ENCODE peak calls at places on chromosomes 6 and 20, in five cellular contexts. S, M, L, Z and V are unnamed samples.

GRCh38 chr20:33909331-33909921 is 84.3 kb upstream of the RALY start:
- DNase-seq in S (peak), M (peak), Z (peak), L (peak), V (peak)

GRCh38 chr6:112906737-112907136 is 559.6 kb downstream of the RFPL4B start:
- DNase-seq in L (peak), M (peak), S (no peak), Z (peak), V (peak)

GRCh38 chr6:168049277-168049676 is 29.7 kb downstream of the FRMD1 start:
- DNase-seq in M (no peak), Z (no peak), L (no peak), S (no peak), V (no peak)

GRCh38 chr20:32560989-32561830 is 23.9 kb downstream of the NOL4L start:
- DNase-seq in M (peak), L (no peak), S (no peak), Z (peak), V (no peak)

GRCh38 chr20:32580970-32581838 is 3.9 kb downstream of the NOL4L start:
- DNase-seq in S (no peak), Z (peak), M (no peak), L (no peak), V (no peak)

GRCh38 chr20:4406627-4407026 is 315.1 kb upstream of the PRND start:
- DNase-seq in M (peak), L (no peak), S (peak), Z (peak), V (peak)

GRCh38 chr6:169086020-169086419 is 167.6 kb downstream of the THBS2 start:
- DNase-seq in Z (no peak), M (no peak), S (no peak), L (no peak), V (no peak)

GRCh38 chr6:33949877-33950831 is 146.4 kb upstream of the MLN start:
- DNase-seq in L (no peak), Z (no peak), M (no peak), S (no peak), V (no peak)

GRCh38 chr6:125154184-125155135 is 887 bp downstream of the TPD52L1 start:
- DNase-seq in Z (peak), L (no peak), S (peak), M (peak), V (no peak)

GRCh38 chr20:36467076-36467999 is 74.0 kb upstream of the MYL9 start:
- DNase-seq in L (no peak), Z (peak), M (peak), S (peak), V (no peak)

GRCh38 chr20:50996901-50997830 is 25.7 kb downstream of the KCNG1 start:
- DNase-seq in M (peak), S (peak), L (no peak), Z (peak), V (no peak)

GRCh38 chr6:135995160-135995898 is 143.8 kb downstream of the PDE7B start:
- DNase-seq in L (no peak), Z (peak), M (peak), S (peak), V (no peak)

GRCh38 chr6:144659202-144659731 is 374.1 kb downstream of the UTRN start:
- DNase-seq in M (peak), L (no peak), S (no peak), Z (peak), V (no peak)

GRCh38 chr6:111992851-111993250 is 61.1 kb upstream of the CCN6 start:
- DNase-seq in M (peak), S (no peak), L (no peak), Z (no peak), V (no peak)

GRCh38 chr6:157541618-157542404 is 160.8 kb downstream of the ZDHHC14 start:
- DNase-seq in L (no peak), M (peak), S (no peak), Z (no peak), V (no peak)

GRCh38 chr20:8930691-8931090 is 138.2 kb upstream of the PLCB4 start:
- DNase-seq in Z (no peak), M (no peak), L (no peak), S (no peak), V (peak)

GRCh38 chr20:63136296-63136695 is 79.6 kb downstream of the YTHDF1 start:
- DNase-seq in S (no peak), L (no peak), Z (peak), M (no peak), V (no peak)

GRCh38 chr20:13430346-13431002 is 208.3 kb downstream of the TASP1 start:
- DNase-seq in S (no peak), M (peak), Z (no peak), L (peak), V (no peak)

GRCh38 chr6:14799928-14800327 is 445.9 kb upstream of the JARID2 start:
- DNase-seq in Z (peak), L (peak), S (peak), M (peak), V (no peak)

GRCh38 chr6:113596907-113597583 is 260.1 kb upstream of the MARCKS start:
- DNase-seq in L (no peak), S (no peak), Z (peak), M (peak), V (no peak)

GRCh38 chr6:28081486-28081751 is 1.1 kb downstream of the ZNF165 start:
- DNase-seq in M (no peak), Z (no peak), L (no peak), S (no peak), V (no peak)

GRCh38 chr6:70706491-70707123 is 38.9 kb downstream of the SMAP1 start:
- DNase-seq in M (peak), Z (no peak), L (peak), S (peak), V (peak)

GRCh38 chr6:166800110-166800509 is 156.2 kb downstream of the RNASET2 start:
- DNase-seq in M (no peak), L (no peak), S (no peak), Z (no peak), V (no peak)

GRCh38 chr20:47501483-47502270 is at the start of gene NCOA3:
- DNase-seq in L (peak), M (peak), Z (peak), S (peak), V (peak)

GRCh38 chr6:128417698-128418097 is 102.7 kb downstream of the PTPRK start:
- DNase-seq in S (no peak), L (no peak), Z (no peak), M (peak), V (no peak)

GRCh38 chr20:48742233-48742632 is 85.6 kb downstream of the PREX1 start:
- DNase-seq in Z (no peak), M (no peak), S (no peak), L (no peak), V (no peak)

GRCh38 chr20:63316502-63316921 is 23.5 kb downstream of the COL20A1 start:
- DNase-seq in L (no peak), M (no peak), Z (peak), S (no peak), V (no peak)

GRCh38 chr20:40090236-40090635 is 598.8 kb downstream of the MAFB start:
- DNase-seq in Z (no peak), S (peak), L (no peak), M (no peak), V (no peak)

GRCh38 chr6:43992783-43993505 is 134.3 kb downstream of the MRPL14 start:
- DNase-seq in M (no peak), Z (peak), L (no peak), S (no peak), V (no peak)

GRCh38 chr6:156618600-156619205 is 158.5 kb upstream of the ARID1B start:
- DNase-seq in M (peak), S (no peak), L (no peak), Z (no peak), V (no peak)

GRCh38 chr6:3534599-3534998 is 77.7 kb upstream of the SLC22A23 start:
- DNase-seq in M (peak), Z (peak), S (peak), L (no peak), V (no peak)

GRCh38 chr6:141153563-141153962 is 979.2 kb upstream of the GJE1 start:
- DNase-seq in Z (no peak), S (no peak), M (no peak), L (no peak), V (no peak)

GRCh38 chr6:23413327-23414203 is 712.5 kb upstream of the NRSN1 start:
- DNase-seq in S (no peak), L (no peak), M (peak), Z (peak), V (no peak)

GRCh38 chr20:15005300-15005986 is 668.0 kb upstream of the FLRT3 start:
- DNase-seq in S (no peak), Z (no peak), M (peak), L (no peak), V (no peak)

GRCh38 chr6:110874880-110875547 is 429 bp downstream of the AMD1 start:
- DNase-seq in S (peak), L (no peak), M (no peak), Z (peak), V (no peak)

GRCh38 chr6:153003294-153003645 is 761 bp upstream of the MTRF1L start:
- DNase-seq in Z (no peak), L (no peak), S (peak), M (peak), V (no peak)

GRCh38 chr20:45372646-45373352 is 5.3 kb downstream of the TP53TG5 start:
- DNase-seq in L (no peak), S (no peak), M (no peak), Z (peak), V (no peak)

GRCh38 chr20:36460648-36461599 is 80.4 kb upstream of the MYL9 start:
- DNase-seq in S (peak), M (peak), L (peak), Z (peak), V (peak)

GRCh38 chr6:144033816-144034540 is 25.9 kb upstream of the PLAGL1 start:
- DNase-seq in Z (peak), S (peak), L (peak), M (peak), V (peak)

GRCh38 chr20:478949-479429 is 16.7 kb upstream of the TBC1D20 start:
- DNase-seq in S (peak), M (peak), Z (peak), L (peak), V (peak)

GRCh38 chr6:11618533-11618932 is 81.0 kb downstream of the TMEM170B start:
- DNase-seq in L (no peak), S (peak), Z (no peak), M (peak), V (no peak)
- TF ChIP-seq CTCF in L (peak), S (peak), Z (peak), M (peak), V (peak)

DNA sequence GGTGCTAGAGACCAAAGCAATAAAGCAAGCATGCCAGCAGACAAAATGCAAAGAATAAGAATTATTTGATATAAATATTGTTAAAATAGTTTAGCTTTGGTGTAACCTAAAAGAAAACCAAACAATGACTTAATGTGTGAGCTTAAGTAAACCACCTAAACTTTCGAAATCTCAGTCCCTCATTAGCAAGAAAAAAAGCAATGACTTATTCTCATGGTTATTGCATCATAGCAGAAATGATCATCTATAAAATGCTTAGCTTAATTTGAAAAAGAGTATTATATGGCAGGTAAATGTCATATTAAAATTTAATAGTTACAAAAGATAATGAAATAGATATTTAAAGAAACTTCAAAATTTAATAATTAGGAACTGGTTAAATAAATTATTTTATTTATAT is 1395.7 kb upstream of the EYS start:
- DNase-seq in M (no peak), S (peak), L (no peak), Z (no peak), V (no peak)
- TF ChIP-seq CTCF in M (no peak), S (no peak), L (no peak), Z (no peak), V (no peak)

GRCh38 chr6:36337814-36338213 is 1.1 kb upstream of the BNIP5 start:
- DNase-seq in Z (no peak), L (no peak), S (no peak), M (no peak), V (no peak)
- TF ChIP-seq CTCF in Z (no peak), L (no peak), S (no peak), M (no peak), V (no peak)

DNA sequence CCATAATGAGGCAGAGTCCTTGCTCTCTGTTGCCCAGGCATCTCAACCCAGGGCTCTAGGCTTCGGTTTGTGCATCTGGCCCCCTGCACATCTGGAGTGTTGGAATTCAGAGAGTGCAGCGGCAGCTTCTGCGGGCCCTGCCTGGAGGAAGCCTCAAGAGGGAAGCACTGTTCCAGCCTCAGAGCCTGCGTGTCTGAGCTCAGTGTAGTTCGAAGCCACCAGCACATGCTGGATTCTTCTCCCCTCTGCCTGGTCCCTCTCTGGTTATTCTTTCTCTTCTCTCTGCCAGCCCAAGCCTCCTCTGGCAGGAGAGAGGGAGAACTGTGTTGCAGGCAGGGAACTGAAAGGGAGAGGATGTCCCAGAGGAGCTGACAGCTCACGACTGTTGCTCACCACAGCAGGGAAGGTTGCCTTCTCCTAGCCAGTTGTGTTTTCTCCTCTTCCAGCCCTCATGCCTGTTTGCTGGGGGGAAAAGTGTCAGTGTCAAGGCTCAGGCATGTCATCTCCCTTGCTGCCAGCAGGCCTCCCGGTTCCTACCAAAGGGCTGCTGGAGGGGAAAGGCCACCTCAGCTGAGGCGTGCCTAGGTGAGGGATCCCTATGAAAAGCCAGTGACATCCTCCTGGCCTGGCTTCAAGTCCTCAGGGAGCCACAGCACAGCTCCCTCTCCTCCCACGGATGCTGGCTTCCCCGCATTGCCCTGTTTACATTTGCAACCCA is 126.0 kb upstream of the LRFN2 start:
- DNase-seq in L (no peak), S (no peak), Z (no peak), M (peak), V (no peak)
- TF ChIP-seq CTCF in L (no peak), S (no peak), Z (peak), M (peak), V (peak)

DNA sequence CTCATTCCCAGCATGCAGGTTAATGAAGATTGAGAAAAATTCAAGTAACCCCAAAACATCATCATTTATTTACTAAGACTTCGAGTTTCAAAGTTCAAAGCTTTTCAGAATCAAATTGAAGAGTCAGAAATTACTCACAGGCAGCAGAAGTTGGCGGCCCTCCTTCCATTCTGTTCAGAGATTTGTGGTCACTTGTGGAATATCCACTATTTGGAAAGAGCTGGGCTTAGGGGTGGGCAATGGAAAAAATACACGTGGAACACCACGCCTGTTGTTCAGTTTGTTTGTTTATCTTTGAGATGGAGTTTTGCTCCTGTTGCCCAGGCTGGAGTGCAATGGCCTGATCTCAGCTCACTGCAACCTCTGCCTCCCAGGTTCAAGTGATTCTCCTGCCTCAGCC is 108.6 kb upstream of the NAA20 start:
- DNase-seq in L (no peak), M (no peak), S (no peak), Z (no peak), V (no peak)
- TF ChIP-seq CTCF in L (no peak), M (no peak), S (no peak), Z (no peak), V (no peak)

DNA sequence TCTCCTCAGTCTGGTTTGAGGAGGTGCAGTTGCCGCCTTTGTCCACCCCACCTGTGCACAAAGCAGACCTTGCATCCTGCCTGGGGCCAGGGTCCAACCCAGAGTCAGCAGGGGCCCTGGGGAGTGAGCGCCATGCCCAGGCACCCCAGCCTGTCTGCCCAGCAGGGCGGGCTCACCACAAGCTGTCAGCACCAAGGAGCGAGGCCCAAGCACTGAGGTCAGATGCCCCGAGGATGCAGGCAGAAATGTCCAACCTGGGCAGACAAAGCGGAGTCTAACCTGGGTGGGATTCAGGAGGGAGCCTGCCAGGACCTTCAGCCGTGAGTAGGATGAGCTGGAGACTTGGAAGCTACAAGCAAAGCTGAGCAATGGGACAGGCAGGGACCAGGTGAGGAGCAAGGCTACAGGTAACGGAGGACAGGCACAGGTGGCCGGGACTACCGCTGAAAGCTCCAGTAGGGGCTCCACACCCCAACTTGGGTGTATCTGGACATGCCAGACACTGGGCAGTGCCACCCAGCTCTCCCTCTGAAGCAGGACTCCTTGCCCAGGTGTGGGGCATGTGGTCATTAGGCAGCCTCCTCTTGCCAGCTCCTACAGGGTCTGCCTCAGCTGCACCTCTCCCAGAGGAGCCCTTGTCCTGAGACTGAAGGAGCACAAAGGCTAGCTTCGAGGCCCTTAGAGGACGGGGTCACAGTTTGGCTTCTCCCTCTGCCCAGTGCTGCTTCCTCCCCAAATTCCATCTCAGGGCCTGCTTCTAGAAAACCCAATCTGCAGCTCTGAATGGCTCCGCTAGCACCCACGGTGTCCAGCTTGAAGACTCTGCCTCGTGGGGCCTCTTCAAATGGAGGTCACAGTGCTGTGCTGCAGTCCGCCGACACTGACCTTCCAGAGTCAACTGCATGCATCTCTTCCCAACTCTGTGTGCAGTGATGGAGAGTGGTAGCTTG is 210.6 kb upstream of the CDYL start:
- DNase-seq in Z (no peak), L (no peak), M (no peak), S (no peak), V (no peak)
- TF ChIP-seq CTCF in Z (no peak), L (no peak), M (no peak), S (no peak), V (no peak)

GRCh38 chr6:6582111-6582510 is 6.4 kb upstream of the LY86 start:
- DNase-seq in S (no peak), L (no peak), M (no peak), Z (no peak), V (no peak)

GRCh38 chr6:6583836-6584235 is 4.7 kb upstream of the LY86 start:
- DNase-seq in M (no peak), L (no peak), S (no peak), Z (no peak), V (no peak)

GRCh38 chr6:6586167-6586566 is 2.4 kb upstream of the LY86 start:
- DNase-seq in S (no peak), M (no peak), Z (no peak), L (no peak), V (no peak)

GRCh38 chr6:6585003-6585311 is 3.6 kb upstream of the LY86 start:
- DNase-seq in L (no peak), M (no peak), S (no peak), Z (no peak), V (no peak)

DNA sequence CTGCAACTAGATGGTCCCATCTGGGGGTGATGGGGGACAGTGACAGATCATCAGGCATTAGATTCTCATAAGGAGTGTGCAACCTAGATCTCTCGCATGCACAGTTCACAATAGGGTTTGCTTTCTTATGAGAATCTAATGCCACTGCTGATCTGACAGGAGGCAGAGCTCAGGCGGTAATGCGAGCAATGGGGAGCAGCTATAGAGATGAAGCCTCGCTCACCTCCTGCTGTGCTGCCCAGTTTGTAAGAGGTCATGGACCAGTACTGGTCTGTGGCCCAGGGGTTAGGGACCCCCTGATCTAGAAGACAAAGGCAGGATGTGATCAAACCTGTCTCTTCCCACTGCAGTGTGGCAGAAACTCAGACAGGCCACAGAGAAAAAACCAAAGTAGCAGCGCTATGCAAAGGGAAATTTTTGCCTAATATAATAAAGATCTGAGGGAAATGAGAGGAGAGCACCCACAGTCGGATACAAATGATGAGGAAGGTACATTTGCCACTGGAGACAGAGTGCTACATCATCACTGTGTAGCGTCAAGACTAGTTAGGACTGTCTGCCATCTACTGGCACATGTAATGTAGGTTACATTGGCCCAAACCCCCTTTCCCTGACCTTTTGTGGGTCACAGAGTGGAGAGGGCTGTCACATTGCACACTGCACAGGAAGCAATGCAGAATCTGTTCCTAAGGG is 4.1 kb upstream of the LY86 start:
- DNase-seq in M (no peak), S (no peak), Z (no peak), L (no peak), V (no peak)
- TF ChIP-seq CTCF in M (no peak), S (peak), Z (no peak), L (no peak), V (no peak)

GRCh38 chr6:161152904-161153662 is 120.8 kb downstream of the AGPAT4 start:
- DNase-seq in S (peak), Z (no peak), L (no peak), M (no peak), V (no peak)
- TF ChIP-seq CTCF in S (peak), Z (peak), L (peak), M (peak), V (peak)